ENCODE peak calls at places on chromosomes 13 and 19, in ten cellular contexts. One of them, this sample, is unnamed.

GRCh38 chr13:110819203-110820014 is 95.5 kb downstream of the ANKRD10 start:
- DNase-seq in esophagus squamous epithelium: no peak
- DNase-seq in neuronal stem cell: peak; percentile 79
- DNase-seq in psoas muscle: peak; percentile 87
- DNase-seq in aorta: peak; percentile 84
- DNase-seq in CD4-positive, CD25-positive, alpha-beta regulatory T cell: peak; percentile 59
- DNase-seq in IMR-90: peak; percentile 58
- DNase-seq in OCI-LY7: peak; percentile 48
- DNase-seq in GM23248: peak; percentile 71
- DNase-seq in tibial nerve: peak; percentile 52
- DNase-seq in this sample: peak; percentile 85

GRCh38 chr19:4014541-4015491 is 7.3 kb downstream of the PIAS4 start:
- DNase-seq in esophagus squamous epithelium: no peak
- DNase-seq in neuronal stem cell: no peak
- DNase-seq in psoas muscle: peak; percentile 74
- DNase-seq in aorta: no peak
- DNase-seq in CD4-positive, CD25-positive, alpha-beta regulatory T cell: peak; percentile 18
- DNase-seq in IMR-90: no peak
- DNase-seq in OCI-LY7: peak; percentile 14
- DNase-seq in GM23248: no peak
- DNase-seq in tibial nerve: no peak
- DNase-seq in this sample: no peak

GRCh38 chr13:26038931-26039475 is 12.8 kb downstream of the SHISA2 start:
- DNase-seq in esophagus squamous epithelium: no peak
- DNase-seq in neuronal stem cell: no peak
- DNase-seq in psoas muscle: no peak
- DNase-seq in aorta: no peak
- DNase-seq in CD4-positive, CD25-positive, alpha-beta regulatory T cell: no peak
- DNase-seq in IMR-90: no peak
- DNase-seq in OCI-LY7: no peak
- DNase-seq in GM23248: no peak
- DNase-seq in tibial nerve: no peak
- DNase-seq in this sample: no peak

GRCh38 chr19:29467824-29468401 is 57.9 kb upstream of the VSTM2B start:
- DNase-seq in esophagus squamous epithelium: no peak
- DNase-seq in neuronal stem cell: peak; percentile 9
- DNase-seq in psoas muscle: no peak
- DNase-seq in aorta: no peak
- DNase-seq in CD4-positive, CD25-positive, alpha-beta regulatory T cell: no peak
- DNase-seq in IMR-90: peak; percentile 21
- DNase-seq in OCI-LY7: peak; percentile 25
- DNase-seq in GM23248: peak; percentile 30
- DNase-seq in tibial nerve: no peak
- DNase-seq in this sample: peak; percentile 40

GRCh38 chr19:8206147-8207087 is 2.8 kb upstream of the CERS4 start:
- DNase-seq in esophagus squamous epithelium: no peak
- DNase-seq in neuronal stem cell: no peak
- DNase-seq in psoas muscle: no peak
- DNase-seq in aorta: no peak
- DNase-seq in CD4-positive, CD25-positive, alpha-beta regulatory T cell: no peak
- DNase-seq in IMR-90: no peak
- DNase-seq in OCI-LY7: no peak
- DNase-seq in GM23248: no peak
- DNase-seq in tibial nerve: no peak
- DNase-seq in this sample: no peak

GRCh38 chr13:48401480-48401879 is 11.4 kb downstream of the LPAR6 start:
- DNase-seq in esophagus squamous epithelium: no peak
- DNase-seq in neuronal stem cell: no peak
- DNase-seq in psoas muscle: no peak
- DNase-seq in aorta: no peak
- DNase-seq in CD4-positive, CD25-positive, alpha-beta regulatory T cell: no peak
- DNase-seq in IMR-90: no peak
- DNase-seq in OCI-LY7: no peak
- DNase-seq in GM23248: peak; percentile 16
- DNase-seq in tibial nerve: no peak
- DNase-seq in this sample: no peak

GRCh38 chr13:62387642-62388041 is 972.0 kb upstream of the PCDH20 start:
- DNase-seq in esophagus squamous epithelium: no peak
- DNase-seq in neuronal stem cell: no peak
- DNase-seq in psoas muscle: no peak
- DNase-seq in aorta: no peak
- DNase-seq in CD4-positive, CD25-positive, alpha-beta regulatory T cell: no peak
- DNase-seq in IMR-90: peak; percentile 36
- DNase-seq in OCI-LY7: no peak
- DNase-seq in GM23248: peak; percentile 7
- DNase-seq in tibial nerve: no peak
- DNase-seq in this sample: no peak

GRCh38 chr19:29714953-29715694 is at the start of gene C19orf12:
- DNase-seq in esophagus squamous epithelium: no peak
- DNase-seq in neuronal stem cell: peak; percentile 40
- DNase-seq in psoas muscle: peak; percentile 81
- DNase-seq in aorta: peak; percentile 70
- DNase-seq in CD4-positive, CD25-positive, alpha-beta regulatory T cell: peak; percentile 51
- DNase-seq in IMR-90: peak; percentile 23
- DNase-seq in OCI-LY7: peak; percentile 82
- DNase-seq in GM23248: peak; percentile 71
- DNase-seq in tibial nerve: no peak
- DNase-seq in this sample: peak; percentile 79

GRCh38 chr19:18090545-18091216 is 3.9 kb upstream of the IL12RB1 start:
- DNase-seq in esophagus squamous epithelium: no peak
- DNase-seq in neuronal stem cell: no peak
- DNase-seq in psoas muscle: no peak
- DNase-seq in aorta: no peak
- DNase-seq in CD4-positive, CD25-positive, alpha-beta regulatory T cell: no peak
- DNase-seq in IMR-90: peak; percentile 28
- DNase-seq in OCI-LY7: no peak
- DNase-seq in GM23248: peak; percentile 46
- DNase-seq in tibial nerve: no peak
- DNase-seq in this sample: no peak

GRCh38 chr19:940591-941291 is 14.9 kb downstream of the ARID3A start:
- DNase-seq in esophagus squamous epithelium: no peak
- DNase-seq in neuronal stem cell: no peak
- DNase-seq in psoas muscle: peak; percentile 83
- DNase-seq in aorta: peak; percentile 87
- DNase-seq in CD4-positive, CD25-positive, alpha-beta regulatory T cell: peak; percentile 72
- DNase-seq in IMR-90: peak; percentile 57
- DNase-seq in OCI-LY7: no peak
- DNase-seq in GM23248: no peak
- DNase-seq in tibial nerve: peak; percentile 59
- DNase-seq in this sample: no peak

GRCh38 chr19:939439-939838 is 13.6 kb downstream of the ARID3A start:
- DNase-seq in esophagus squamous epithelium: no peak
- DNase-seq in neuronal stem cell: no peak
- DNase-seq in psoas muscle: no peak
- DNase-seq in aorta: no peak
- DNase-seq in CD4-positive, CD25-positive, alpha-beta regulatory T cell: no peak
- DNase-seq in IMR-90: no peak
- DNase-seq in OCI-LY7: no peak
- DNase-seq in GM23248: no peak
- DNase-seq in tibial nerve: no peak
- DNase-seq in this sample: no peak

GRCh38 chr19:938233-938923 is 12.5 kb downstream of the ARID3A start:
- DNase-seq in esophagus squamous epithelium: no peak
- DNase-seq in neuronal stem cell: no peak
- DNase-seq in psoas muscle: no peak
- DNase-seq in aorta: no peak
- DNase-seq in CD4-positive, CD25-positive, alpha-beta regulatory T cell: no peak
- DNase-seq in IMR-90: no peak
- DNase-seq in OCI-LY7: no peak
- DNase-seq in GM23248: no peak
- DNase-seq in tibial nerve: no peak
- DNase-seq in this sample: no peak

GRCh38 chr19:941292-942132 is 15.7 kb downstream of the ARID3A start:
- DNase-seq in esophagus squamous epithelium: no peak
- DNase-seq in neuronal stem cell: no peak
- DNase-seq in psoas muscle: no peak
- DNase-seq in aorta: no peak
- DNase-seq in CD4-positive, CD25-positive, alpha-beta regulatory T cell: no peak
- DNase-seq in IMR-90: no peak
- DNase-seq in OCI-LY7: no peak
- DNase-seq in GM23248: no peak
- DNase-seq in tibial nerve: no peak
- DNase-seq in this sample: no peak

GRCh38 chr19:939922-940321 is 14.1 kb downstream of the ARID3A start:
- DNase-seq in esophagus squamous epithelium: no peak
- DNase-seq in neuronal stem cell: no peak
- DNase-seq in psoas muscle: no peak
- DNase-seq in aorta: no peak
- DNase-seq in CD4-positive, CD25-positive, alpha-beta regulatory T cell: no peak
- DNase-seq in IMR-90: no peak
- DNase-seq in OCI-LY7: no peak
- DNase-seq in GM23248: no peak
- DNase-seq in tibial nerve: no peak
- DNase-seq in this sample: no peak
- H3K36me3 ChIP-seq in esophagus squamous epithelium: no peaks in the 10 kb centered on the region
- H3K36me3 ChIP-seq in neuronal stem cell: peaks cover 79% of the 10 kb centered on the region
- H3K36me3 ChIP-seq in psoas muscle: no peaks in the 10 kb centered on the region
- H3K36me3 ChIP-seq in aorta: no peaks in the 10 kb centered on the region
- H3K36me3 ChIP-seq in CD4-positive, CD25-positive, alpha-beta regulatory T cell: no peaks in the 10 kb centered on the region
- H3K36me3 ChIP-seq in IMR-90: peaks cover 56% of the 10 kb centered on the region
- H3K36me3 ChIP-seq in OCI-LY7: no peaks in the 10 kb centered on the region
- H3K36me3 ChIP-seq in GM23248: no peaks in the 10 kb centered on the region
- H3K36me3 ChIP-seq in tibial nerve: no peaks in the 10 kb centered on the region
- H3K36me3 ChIP-seq in this sample: peaks cover 34% of the 10 kb centered on the region

DNA sequence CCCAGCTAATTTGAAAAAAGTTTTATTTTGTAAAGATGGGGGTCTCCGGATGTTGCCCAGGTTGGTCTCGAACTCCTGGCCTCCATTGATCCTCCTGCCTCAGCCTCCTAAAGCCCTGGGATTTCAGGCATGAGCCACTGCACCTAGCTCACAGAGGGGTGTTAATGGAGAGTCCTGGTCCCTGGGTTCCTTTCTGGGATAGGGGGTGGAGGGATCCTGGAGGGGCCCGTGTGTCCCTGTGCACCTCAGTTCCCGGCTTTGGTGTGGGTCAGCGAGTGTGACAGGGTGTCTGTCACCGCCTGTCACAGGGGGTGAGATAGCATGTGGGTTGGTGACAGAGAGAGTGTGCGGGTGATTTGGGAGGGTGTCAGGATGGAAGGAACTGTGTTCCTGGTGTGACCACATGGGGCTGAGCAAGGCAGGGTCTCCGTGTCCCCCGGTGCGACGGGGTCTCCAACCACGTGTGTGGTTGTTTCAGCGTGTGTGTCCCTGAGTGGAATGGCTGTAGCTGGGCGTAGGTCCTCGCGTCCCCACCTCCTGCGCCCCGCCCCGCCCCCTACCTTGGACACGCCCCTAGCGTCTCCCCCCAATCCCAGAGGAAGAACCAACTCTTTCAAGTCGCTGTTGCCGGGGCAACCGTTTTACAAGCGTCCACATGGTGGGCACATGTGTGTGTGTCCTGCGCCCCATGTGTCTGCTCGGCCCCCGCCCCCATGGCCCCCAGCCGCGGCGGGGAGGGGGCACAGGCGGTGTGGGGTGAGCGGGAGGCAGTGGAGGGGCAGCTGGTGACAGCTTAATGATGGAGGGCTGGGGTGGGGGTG is 2.9 kb upstream of the NRTN start:
- DNase-seq in esophagus squamous epithelium: no peak
- DNase-seq in neuronal stem cell: peak; percentile 71
- DNase-seq in psoas muscle: no peak
- DNase-seq in aorta: peak; percentile 49
- DNase-seq in CD4-positive, CD25-positive, alpha-beta regulatory T cell: no peak
- DNase-seq in IMR-90: peak; percentile 12
- DNase-seq in OCI-LY7: no peak
- DNase-seq in GM23248: peak; percentile 62
- DNase-seq in tibial nerve: no peak
- DNase-seq in this sample: no peak
- H3K4me3 ChIP-seq in esophagus squamous epithelium: no peak overlapping the region
- H3K4me3 ChIP-seq in neuronal stem cell: no peak overlapping the region
- H3K4me3 ChIP-seq in psoas muscle: no peak overlapping the region
- H3K4me3 ChIP-seq in aorta: no peak overlapping the region
- H3K4me3 ChIP-seq in CD4-positive, CD25-positive, alpha-beta regulatory T cell: no peak overlapping the region
- H3K4me3 ChIP-seq in IMR-90: no peak overlapping the region
- H3K4me3 ChIP-seq in OCI-LY7: no peak overlapping the region
- H3K4me3 ChIP-seq in GM23248: no peak overlapping the region
- H3K4me3 ChIP-seq in tibial nerve: no peak overlapping the region
- H3K4me3 ChIP-seq in this sample: no peak overlapping the region

DNA sequence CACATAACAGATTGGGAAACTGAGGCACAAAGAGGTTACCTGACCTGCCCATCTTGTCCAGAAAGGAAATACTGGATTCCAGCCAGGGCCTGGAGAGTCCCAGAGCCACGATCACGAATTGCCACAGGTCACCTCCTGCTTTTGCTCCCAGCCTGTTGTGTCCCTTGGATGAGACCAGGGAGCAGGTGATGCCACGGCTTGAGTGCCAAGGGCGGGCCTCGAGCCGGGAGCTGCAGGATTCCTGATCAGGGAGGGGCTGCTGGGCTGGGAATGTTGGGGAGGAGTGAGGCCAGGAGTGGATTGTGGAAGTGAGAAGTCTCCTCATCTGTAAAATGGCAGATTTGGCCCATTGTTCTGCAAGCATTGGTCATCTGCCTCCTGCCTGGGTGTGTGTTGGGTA is 29.4 kb downstream of the DNM2 start:
- DNase-seq in esophagus squamous epithelium: no peak
- DNase-seq in neuronal stem cell: no peak
- DNase-seq in psoas muscle: no peak
- DNase-seq in aorta: no peak
- DNase-seq in CD4-positive, CD25-positive, alpha-beta regulatory T cell: no peak
- DNase-seq in IMR-90: no peak
- DNase-seq in OCI-LY7: no peak
- DNase-seq in GM23248: no peak
- DNase-seq in tibial nerve: no peak
- DNase-seq in this sample: no peak
- H3K4me1 ChIP-seq in esophagus squamous epithelium: peaks cover 42% of the 10 kb centered on the region
- H3K4me1 ChIP-seq in neuronal stem cell: no peaks in the 10 kb centered on the region
- H3K4me1 ChIP-seq in psoas muscle: peaks cover 50% of the 10 kb centered on the region
- H3K4me1 ChIP-seq in aorta: no peaks in the 10 kb centered on the region
- H3K4me1 ChIP-seq in CD4-positive, CD25-positive, alpha-beta regulatory T cell: peaks cover 19% of the 10 kb centered on the region
- H3K4me1 ChIP-seq in IMR-90: peaks cover 15% of the 10 kb centered on the region
- H3K4me1 ChIP-seq in OCI-LY7: peaks cover 1% of the 10 kb centered on the region
- H3K4me1 ChIP-seq in GM23248: peaks cover 6% of the 10 kb centered on the region
- H3K4me1 ChIP-seq in tibial nerve: no peaks in the 10 kb centered on the region
- H3K4me1 ChIP-seq in this sample: no peaks in the 10 kb centered on the region

DNA sequence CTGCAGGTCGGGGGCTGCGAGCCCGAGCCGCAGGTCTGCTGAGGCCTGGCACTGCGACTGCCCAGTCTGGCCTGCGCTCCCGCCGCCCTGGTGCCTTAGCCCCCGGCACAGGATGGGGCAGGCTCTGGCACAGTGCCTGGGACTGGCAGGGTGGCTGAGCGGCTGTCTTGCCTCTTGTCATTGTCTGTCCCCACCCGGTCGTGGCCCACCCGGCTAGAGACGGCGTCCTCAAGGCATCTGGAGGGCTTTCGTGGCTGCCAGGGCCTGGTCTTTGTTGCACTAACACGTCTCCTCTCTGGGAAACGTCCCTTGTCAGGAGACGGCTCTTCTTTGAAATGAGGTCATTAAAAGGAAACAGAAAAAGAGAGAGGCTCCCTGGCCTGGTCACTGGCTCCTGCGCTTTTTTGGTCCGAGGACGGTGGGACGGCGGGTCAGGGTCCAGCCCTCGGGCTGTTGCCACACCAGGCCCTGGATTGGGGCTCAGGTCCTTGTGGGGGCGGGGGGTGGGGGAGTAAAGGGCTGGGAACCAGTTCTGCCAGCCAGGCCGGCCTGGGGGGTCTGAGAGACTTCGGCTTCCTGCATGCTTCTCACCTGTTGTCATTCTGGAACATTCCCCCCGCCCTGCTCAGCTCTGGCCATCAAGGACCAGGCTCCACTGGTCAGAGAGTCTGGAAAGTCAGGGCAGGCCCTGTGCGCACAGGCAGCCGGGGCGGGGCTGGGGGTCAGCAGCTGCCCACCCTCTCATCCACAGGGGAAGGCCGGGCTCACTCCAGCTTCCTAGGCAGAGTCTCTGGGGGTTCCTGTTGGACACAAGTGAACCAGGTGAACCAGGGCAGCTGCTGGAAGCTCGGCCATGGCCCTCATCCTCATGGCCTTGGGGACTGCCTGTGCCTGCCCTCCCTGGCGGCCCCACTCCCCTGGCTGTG is 6.2 kb upstream of the ZNF554 start:
- DNase-seq in esophagus squamous epithelium: no peak
- DNase-seq in neuronal stem cell: no peak
- DNase-seq in psoas muscle: no peak
- DNase-seq in aorta: no peak
- DNase-seq in CD4-positive, CD25-positive, alpha-beta regulatory T cell: no peak
- DNase-seq in IMR-90: no peak
- DNase-seq in OCI-LY7: no peak
- DNase-seq in GM23248: no peak
- DNase-seq in tibial nerve: no peak
- DNase-seq in this sample: no peak
- H3K36me3 ChIP-seq in esophagus squamous epithelium: peaks cover 18% of the 10 kb centered on the region
- H3K36me3 ChIP-seq in neuronal stem cell: peaks cover 64% of the 10 kb centered on the region
- H3K36me3 ChIP-seq in psoas muscle: no peaks in the 10 kb centered on the region
- H3K36me3 ChIP-seq in aorta: no peaks in the 10 kb centered on the region
- H3K36me3 ChIP-seq in CD4-positive, CD25-positive, alpha-beta regulatory T cell: peaks cover 11% of the 10 kb centered on the region
- H3K36me3 ChIP-seq in IMR-90: peaks cover 33% of the 10 kb centered on the region
- H3K36me3 ChIP-seq in OCI-LY7: peaks cover 64% of the 10 kb centered on the region
- H3K36me3 ChIP-seq in GM23248: no peaks in the 10 kb centered on the region
- H3K36me3 ChIP-seq in tibial nerve: no peaks in the 10 kb centered on the region
- H3K36me3 ChIP-seq in this sample: peaks cover 46% of the 10 kb centered on the region